ENCODE peak calls at places on chromosomes 16 and 17, in four cellular contexts. Z is D721Med; A is CD4-positive, alpha-beta T cell; P is retinal pigment epithelial cell. S is an unnamed sample.

GRCh38 chr17:82678265-82678891 is 20.1 kb downstream of the RAB40B start:
- DNase-seq in Z (no peak), A (no peak), P (no peak), S (no peak)

GRCh38 chr16:89280546-89281188 is 63.2 kb downstream of the ZNF778 start:
- DNase-seq in Z (no peak), A (no peak), P (no peak), S (no peak)

GRCh38 chr17:81329927-81330883 is 35.1 kb upstream of the SLC38A10 start:
- DNase-seq in Z (no peak), A (no peak), P (no peak), S (peak)

GRCh38 chr16:85005278-85006069 is 5.9 kb downstream of the ZDHHC7 start:
- DNase-seq in Z (no peak), A (no peak), P (no peak), S (no peak)

GRCh38 chr16:54062361-54063346 is 223.9 kb downstream of the IRX3 start:
- DNase-seq in Z (no peak), A (no peak), P (no peak), S (peak)

GRCh38 chr16:19883296-19883951 is 1.2 kb downstream of the GPRC5B start:
- DNase-seq in Z (no peak), A (no peak), P (no peak), S (peak)

GRCh38 chr16:8396463-8396862 is 193.8 kb downstream of the TMEM114 start:
- DNase-seq in Z (no peak), A (no peak), P (no peak), S (no peak)

GRCh38 chr16:48381201-48381600 is 4.0 kb downstream of the SIAH1 start:
- DNase-seq in Z (no peak), A (no peak), P (peak), S (no peak)

GRCh38 chr17:2068589-2069051 is 13.7 kb downstream of the HIC1 start:
- DNase-seq in Z (no peak), A (no peak), P (peak), S (peak)

GRCh38 chr16:27217256-27217655 is 13.9 kb downstream of the KDM8 start:
- DNase-seq in Z (no peak), A (no peak), P (no peak), S (no peak)

GRCh38 chr16:14564323-14564722 is 65.7 kb downstream of the PARN start:
- DNase-seq in Z (no peak), A (no peak), P (no peak), S (no peak)

GRCh38 chr17:50638851-50639767 is 4.4 kb downstream of the ABCC3 start:
- DNase-seq in Z (no peak), A (no peak), P (peak), S (no peak)

GRCh38 chr16:56357765-56358322 is 67.5 kb downstream of the AMFR start:
- DNase-seq in Z (no peak), A (no peak), P (no peak), S (peak)

GRCh38 chr17:42459983-42460300 is 1.3 kb downstream of the ATP6V0A1 start:
- DNase-seq in Z (no peak), A (no peak), P (no peak), S (no peak)

GRCh38 chr17:65434251-65434650 is 127.2 kb downstream of the AXIN2 start:
- DNase-seq in Z (no peak), A (no peak), P (peak), S (no peak)

GRCh38 chr17:77424585-77425344 is 284.0 kb downstream of the SEC14L1 start:
- DNase-seq in Z (no peak), A (no peak), P (peak), S (no peak)

GRCh38 chr17:5629133-5629532 is 44.8 kb upstream of the NLRP1 start:
- DNase-seq in Z (no peak), A (no peak), P (no peak), S (no peak)

GRCh38 chr16:85057948-85058347 is 30.4 kb downstream of the KIAA0513 start:
- DNase-seq in Z (no peak), A (no peak), P (no peak), S (no peak)

GRCh38 chr17:46963571-46963970 is 15.5 kb downstream of the RPRML start:
- DNase-seq in Z (no peak), A (no peak), P (no peak), S (no peak)

GRCh38 chr17:36149296-36149820 is 27.1 kb downstream of the TBC1D3B start:
- DNase-seq in Z (no peak), A (no peak), P (no peak), S (no peak)

GRCh38 chr16:58043571-58044155 is 18.1 kb downstream of the MMP15 start:
- DNase-seq in Z (no peak), A (no peak), P (no peak), S (no peak)

GRCh38 chr16:75254359-75254837 is 3.0 kb upstream of the BCAR1 start:
- DNase-seq in Z (no peak), A (no peak), P (no peak), S (no peak)

GRCh38 chr16:57757326-57757786 is 21.8 kb downstream of the KATNB1 start:
- DNase-seq in Z (peak), A (peak), P (no peak), S (peak)

GRCh38 chr17:70047619-70048018 is 27.4 kb upstream of the KCNJ16 start:
- DNase-seq in Z (no peak), A (no peak), P (no peak), S (no peak)

GRCh38 chr17:80050706-80051105 is 14.3 kb downstream of the CCDC40 start:
- DNase-seq in Z (no peak), A (no peak), P (no peak), S (no peak)

GRCh38 chr16:82660078-82660645 is 33.4 kb downstream of the CDH13 start:
- DNase-seq in Z (no peak), A (no peak), P (no peak), S (no peak)

GRCh38 chr16:17377360-17378324 is 93.1 kb downstream of the XYLT1 start:
- DNase-seq in Z (no peak), A (no peak), P (no peak), S (no peak)

GRCh38 chr16:1103649-1104005 is 7.6 kb upstream of the C1QTNF8 start:
- DNase-seq in Z (no peak), A (no peak), P (no peak), S (no peak)

GRCh38 chr17:45346255-45347015 is 29.6 kb upstream of the MAP3K14 start:
- DNase-seq in Z (no peak), A (no peak), P (no peak), S (no peak)

GRCh38 chr16:67939507-67940435 is 3.1 kb upstream of the PSMB10 start:
- DNase-seq in Z (no peak), A (no peak), P (no peak), S (no peak)

GRCh38 chr16:522320-523096 is 5.0 kb upstream of the CAPN15 start:
- DNase-seq in Z (no peak), A (no peak), P (no peak), S (no peak)

GRCh38 chr16:4309102-4309832 is 6.6 kb upstream of the GLIS2 start:
- DNase-seq in Z (no peak), A (no peak), P (no peak), S (no peak)

GRCh38 chr17:41636652-41637051 is 12.3 kb upstream of the KRT17 start:
- DNase-seq in Z (no peak), A (no peak), P (no peak), S (no peak)

GRCh38 chr16:57508084-57508425 is 21.8 kb upstream of the DOK4 start:
- DNase-seq in Z (no peak), A (no peak), P (no peak), S (no peak)

GRCh38 chr16:14309001-14309886 is 238.1 kb downstream of the MRTFB start:
- DNase-seq in Z (no peak), A (peak), P (no peak), S (no peak)

GRCh38 chr16:65119905-65120341 is 1.9 kb downstream of the CDH11 start:
- DNase-seq in Z (no peak), A (no peak), P (no peak), S (no peak)

GRCh38 chr17:20200016-20200788 is 191.0 kb downstream of the SPECC1 start:
- DNase-seq in Z (no peak), A (no peak), P (peak), S (no peak)
- TF ChIP-seq CTCF in Z (no peak), A (no peak), P (no peak), S (no peak)

GRCh38 chr16:86567701-86568571 is 1.3 kb downstream of the FOXC2 start:
- DNase-seq in Z (no peak), A (no peak), P (no peak), S (peak)
- TF ChIP-seq CTCF in Z (no peak), A (no peak), P (peak), S (no peak)

DNA sequence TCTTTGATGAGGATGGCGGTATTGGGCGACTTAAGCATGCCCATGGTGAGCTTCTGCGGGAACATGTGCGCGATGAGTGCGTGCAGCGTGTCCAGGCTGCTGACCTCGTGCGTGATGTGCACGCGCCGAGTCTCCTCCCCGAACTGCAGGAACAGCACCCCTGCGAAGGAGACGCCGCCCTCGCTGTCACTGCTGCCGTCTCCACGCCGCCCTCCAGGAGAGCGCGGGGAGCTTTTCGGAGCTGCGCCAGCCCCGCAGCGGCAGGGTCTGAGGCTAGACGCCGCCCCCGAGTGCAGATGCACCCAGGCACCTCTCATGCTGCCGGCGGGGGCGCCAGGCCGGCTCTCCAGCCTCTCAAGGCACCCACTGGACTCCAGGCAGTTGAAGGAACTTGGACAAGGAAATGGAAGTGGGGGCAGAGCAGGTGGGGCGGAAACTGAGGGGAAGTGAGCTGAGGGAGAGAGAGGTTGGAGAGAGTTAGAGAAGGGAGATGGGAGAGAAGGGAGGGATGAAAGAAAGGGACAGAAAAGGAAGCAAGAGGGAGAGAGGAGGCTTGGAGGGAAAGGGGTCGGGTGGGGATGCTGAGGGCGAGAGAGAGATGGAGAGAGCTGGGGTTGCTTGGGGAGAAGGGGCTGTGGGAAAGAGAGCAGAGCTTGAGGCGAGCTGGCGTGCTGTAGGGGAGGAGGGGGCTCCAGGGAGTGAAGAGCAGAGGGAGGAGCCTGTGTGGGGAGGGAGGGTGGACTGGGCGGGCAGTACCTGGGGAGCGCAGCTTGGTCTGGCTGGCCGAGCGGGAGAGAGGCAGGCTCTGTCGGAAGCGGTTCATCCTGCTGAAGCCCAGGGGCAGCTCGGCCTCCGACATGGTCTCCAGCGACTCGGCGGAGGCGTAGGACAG is 42.1 kb downstream of the SRCIN1 start:
- DNase-seq in Z (no peak), A (no peak), P (no peak), S (peak)
- TF ChIP-seq CTCF in Z (no peak), A (no peak), P (no peak), S (no peak)

GRCh38 chr17:68290268-68290954 is 516 bp downstream of the SLC16A6 start:
- DNase-seq in Z (no peak), A (peak), P (no peak), S (peak)

GRCh38 chr17:68292689-68293040 is 1.4 kb downstream of the ARSG start:
- DNase-seq in Z (no peak), A (no peak), P (no peak), S (no peak)

GRCh38 chr17:68293490-68294195 is 2.3 kb downstream of the ARSG start:
- DNase-seq in Z (no peak), A (no peak), P (no peak), S (no peak)

GRCh38 chr17:68290955-68291835 is at the start of the genes ARSG and SLC16A6:
- DNase-seq in Z (peak), A (peak), P (peak), S (peak)

DNA sequence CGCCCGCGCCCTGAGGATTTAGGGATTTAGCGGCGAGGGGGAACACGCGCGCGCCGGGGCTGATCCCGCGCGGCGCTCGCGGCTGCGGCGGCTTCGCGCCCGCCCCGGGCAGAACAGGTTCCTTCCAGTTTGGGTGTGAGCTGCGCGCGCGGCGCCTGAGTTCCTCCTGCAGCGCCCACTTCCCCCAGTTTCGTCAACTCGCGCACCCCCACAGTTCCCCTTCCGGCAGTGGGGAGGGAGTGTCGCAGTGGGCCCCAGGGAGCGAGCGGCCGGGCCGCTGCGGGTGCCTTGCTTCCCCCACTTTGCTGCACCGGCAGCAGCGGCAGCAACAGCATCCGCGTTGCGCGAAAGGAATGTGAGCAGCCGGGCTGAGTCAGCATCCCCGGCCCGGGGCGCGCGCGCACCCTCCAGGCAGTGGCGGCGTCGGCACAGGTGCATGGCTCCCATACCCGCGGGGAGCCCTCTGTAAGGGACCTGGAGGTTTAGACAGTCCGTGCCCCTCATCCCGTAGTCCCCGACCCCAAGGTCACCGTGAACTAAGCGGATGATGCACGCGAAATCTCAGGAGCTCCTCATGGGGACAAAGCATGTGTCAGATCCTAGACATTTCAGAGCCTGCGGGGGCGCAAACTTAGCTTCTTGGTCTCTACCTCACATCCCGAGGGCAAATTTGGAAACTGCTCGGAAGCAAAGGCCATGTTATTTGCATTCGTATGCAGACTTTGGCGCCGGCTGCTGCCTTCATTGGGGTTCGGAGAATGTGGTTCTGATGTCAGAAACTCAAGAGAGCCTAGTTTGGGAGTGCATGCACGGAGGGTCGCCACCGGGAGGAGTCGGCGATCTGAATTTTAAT is 767 bp downstream of the ARSG start:
- DNase-seq in Z (no peak), A (peak), P (no peak), S (peak)
- TF ChIP-seq CTCF in Z (no peak), A (no peak), P (peak), S (no peak)

DNA sequence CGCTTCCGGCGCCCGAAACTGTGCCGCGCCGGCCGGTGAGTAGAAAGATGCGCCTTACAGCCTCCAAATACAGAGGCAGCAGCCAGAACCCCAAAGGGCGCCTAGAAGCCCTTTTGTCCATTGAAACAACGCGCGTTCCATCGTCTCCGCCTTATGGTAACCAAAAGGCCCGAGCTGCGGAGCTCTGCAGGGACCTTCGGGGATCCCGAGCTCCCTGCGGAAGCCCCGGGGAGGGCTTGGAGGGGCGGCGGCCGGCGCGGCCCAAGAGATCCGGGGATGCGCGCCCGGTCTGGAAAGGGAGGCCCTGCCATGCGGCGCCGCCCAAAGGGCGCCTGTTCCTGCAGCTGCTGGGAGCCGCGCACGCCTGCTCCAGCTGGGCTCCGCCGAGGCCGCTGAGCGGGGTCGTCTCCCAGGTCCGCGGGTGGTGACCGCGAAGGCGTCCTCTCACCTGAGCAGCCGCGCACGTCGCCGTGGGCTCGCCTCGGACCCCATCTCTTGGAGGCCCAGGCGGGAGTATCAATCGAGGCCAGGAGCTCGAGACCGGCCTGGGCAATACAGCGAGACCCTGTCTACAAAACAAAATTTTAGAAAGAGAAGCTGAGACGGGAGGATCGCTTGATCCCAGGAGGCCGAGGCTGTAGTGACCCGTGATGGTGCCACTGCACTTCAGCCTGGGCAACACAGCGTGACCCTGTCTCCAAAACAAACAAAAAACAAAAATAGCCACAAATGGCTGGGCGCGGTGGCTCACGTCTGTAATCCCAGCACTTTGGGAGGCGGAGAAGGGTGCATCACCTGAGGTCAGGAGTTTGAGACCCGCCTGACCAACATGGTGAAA is 805 bp upstream of the FBXO31 start:
- DNase-seq in Z (no peak), A (no peak), P (no peak), S (peak)
- TF ChIP-seq CTCF in Z (no peak), A (no peak), P (no peak), S (no peak)

GRCh38 chr17:74148901-74149596 is 54.4 kb upstream of the RPL38 start:
- DNase-seq in Z (no peak), A (no peak), P (no peak), S (no peak)

GRCh38 chr17:74148446-74148845 is 55.0 kb upstream of the RPL38 start:
- DNase-seq in Z (no peak), A (no peak), P (no peak), S (no peak)

GRCh38 chr17:74147966-74148365 is 55.5 kb upstream of the RPL38 start:
- DNase-seq in Z (no peak), A (no peak), P (no peak), S (no peak)

GRCh38 chr17:74147436-74147835 is 56.0 kb upstream of the RPL38 start:
- DNase-seq in Z (no peak), A (no peak), P (no peak), S (peak)

DNA sequence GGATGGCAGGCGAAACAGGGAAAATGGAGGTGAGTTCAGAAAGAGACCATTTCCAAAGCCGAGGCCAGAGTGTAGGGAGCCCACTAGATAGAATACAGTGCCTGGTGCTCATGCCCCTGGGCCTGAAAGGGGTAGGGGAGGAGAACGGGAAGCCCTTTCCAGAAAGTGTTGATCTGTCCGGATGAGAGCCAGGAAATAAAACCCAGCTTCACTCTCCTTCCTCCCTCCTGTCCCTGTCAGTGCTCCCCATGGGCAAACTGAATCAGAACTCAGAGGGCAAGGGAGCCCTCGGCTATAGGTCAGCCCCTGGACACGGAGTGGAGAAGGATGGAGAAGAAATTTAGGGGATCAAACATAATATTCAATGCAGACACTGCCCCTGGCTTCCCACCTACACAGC is 57.7 kb upstream of the RPL38 start:
- DNase-seq in Z (no peak), A (no peak), P (no peak), S (no peak)
- TF ChIP-seq CTCF in Z (no peak), A (no peak), P (no peak), S (no peak)

DNA sequence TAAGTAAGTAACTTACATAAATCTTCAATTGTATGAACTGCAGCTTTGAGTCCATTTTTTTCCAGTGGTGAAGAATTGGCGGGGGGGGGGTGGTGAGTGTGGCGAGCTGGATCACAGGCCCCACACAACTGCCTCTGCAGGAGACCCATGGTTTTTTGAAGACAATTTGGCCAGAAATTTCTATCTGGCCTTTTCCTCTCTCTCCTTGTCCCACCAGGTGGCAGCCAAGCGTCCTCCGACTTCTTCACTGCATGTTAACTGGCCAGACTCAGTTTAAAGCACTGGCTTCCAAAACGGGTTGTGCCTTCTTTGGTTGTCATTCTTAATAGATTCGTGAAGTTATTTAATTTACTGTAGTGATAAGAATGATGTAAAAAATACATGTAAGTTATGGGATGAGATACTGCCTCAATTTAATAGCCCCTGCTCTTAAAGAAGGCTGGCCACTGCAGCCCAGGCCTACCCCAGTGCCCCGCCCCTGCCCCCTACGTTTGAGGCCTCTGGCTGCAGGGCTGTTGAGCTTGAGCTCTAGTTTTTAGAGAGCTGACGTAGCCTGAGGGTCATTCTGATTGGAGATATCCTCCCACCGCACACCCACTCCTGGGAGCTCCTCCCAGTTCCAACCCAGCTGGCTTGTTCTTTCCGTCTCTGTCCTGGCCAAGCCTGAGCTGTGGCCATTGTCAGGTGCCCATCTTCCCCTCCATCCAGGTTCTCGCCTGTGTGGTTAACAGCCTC is 36.4 kb downstream of the AKAP1 start:
- DNase-seq in Z (no peak), A (no peak), P (no peak), S (peak)
- TF ChIP-seq CTCF in Z (peak), A (no peak), P (peak), S (peak)